ENCODE peak calls at places on chromosomes 7 and 10, in seven cellular contexts. I is activated T-cell treated with anti-CD3 and anti-CD28 coated beads, Interleukin-2, amount 50 U/mL, for 72 hours; M is brain microvascular endothelial cell; D is renal cortical epithelial cell; S is amygdala; Q is EL; K is cardiac muscle cell. J is an unnamed sample.

GRCh38 chr10:132201111-132201989 is 14.6 kb downstream of the DPYSL4 start:
- DNase-seq in M (no peak), K (no peak), I (no peak), S (no peak), Q (no peak), D (no peak), J (no peak)

GRCh38 chr7:116229359-116229758 is 19.0 kb downstream of the TES start:
- DNase-seq in D (no peak), Q (no peak), K (peak), I (no peak), S (no peak), M (no peak), J (no peak)

GRCh38 chr7:45153238-45153637 is 4.4 kb upstream of the RAMP3 start:
- DNase-seq in K (no peak), Q (no peak), D (no peak), S (no peak), M (no peak), I (no peak), J (no peak)

GRCh38 chr7:138524259-138524658 is 64.2 kb downstream of the TRIM24 start:
- DNase-seq in M (no peak), K (no peak), I (no peak), S (no peak), D (no peak), Q (no peak), J (no peak)

GRCh38 chr7:41559426-41559825 is 143.5 kb downstream of the INHBA start:
- DNase-seq in I (no peak), D (no peak), M (no peak), Q (no peak), S (no peak), K (no peak), J (no peak)

GRCh38 chr10:90947025-90947960 is 26.4 kb upstream of the ANKRD1 start:
- DNase-seq in S (no peak), D (peak), I (no peak), M (peak), Q (peak), K (no peak), J (no peak)

GRCh38 chr7:101690061-101690460 is 61.0 kb upstream of the MYL10 start:
- DNase-seq in Q (no peak), K (no peak), S (no peak), D (peak), M (no peak), I (no peak), J (no peak)

GRCh38 chr10:91758303-91759146 is 39.7 kb upstream of the TNKS2 start:
- DNase-seq in K (peak), D (peak), M (no peak), S (no peak), I (no peak), Q (peak), J (peak)

GRCh38 chr10:126804396-126804795 is 100.8 kb upstream of the DOCK1 start:
- DNase-seq in I (no peak), K (no peak), Q (no peak), S (no peak), M (no peak), D (no peak), J (no peak)

J was measured in GM03348.